ENCODE peak calls at places on chromosomes 1 and 21, in four cellular contexts. H is K562, Q is HepG2, O is GM12878. S is an unnamed sample.

GRCh38 chr1:184152944-184153343 is 101.4 kb downstream of the TSEN15 start:
- DNase-seq in H (no peak), Q (no peak), O (no peak), S (no peak)

GRCh38 chr21:45073301-45074047 is 906 bp upstream of the ADARB1 start:
- DNase-seq in H (peak), Q (peak), O (no peak), S (peak)

GRCh38 chr1:167120899-167121298 is 27.0 kb downstream of the STYXL2 start:
- DNase-seq in H (no peak), Q (no peak), O (no peak), S (no peak)

GRCh38 chr21:42118901-42119300 is 47.8 kb downstream of the UMODL1 start:
- DNase-seq in H (no peak), Q (no peak), O (no peak), S (no peak)

GRCh38 chr1:36182734-36183133 is 26.8 kb downstream of the MAP7D1 start:
- DNase-seq in H (no peak), Q (no peak), O (no peak), S (peak)

GRCh38 chr1:173052681-173053196 is 2.0 kb upstream of the TNFSF18 start:
- DNase-seq in H (no peak), Q (no peak), O (no peak), S (no peak)

GRCh38 chr1:31306278-31306677 is 9.4 kb downstream of the ZCCHC17 start:
- DNase-seq in H (no peak), Q (no peak), O (no peak), S (no peak)

GRCh38 chr1:94144836-94145235 is 23.9 kb upstream of the ABCA4 start:
- DNase-seq in H (no peak), Q (no peak), O (no peak), S (no peak)

GRCh38 chr1:232591344-232591743 is 38.6 kb downstream of the SIPA1L2 start:
- DNase-seq in H (no peak), Q (no peak), O (no peak), S (no peak)

GRCh38 chr1:20893931-20894330 is 106.8 kb upstream of the HP1BP3 start:
- DNase-seq in H (no peak), Q (no peak), O (no peak), S (no peak)

GRCh38 chr1:14945132-14946010 is 208.2 kb upstream of the TMEM51 start:
- DNase-seq in H (no peak), Q (no peak), O (no peak), S (peak)

GRCh38 chr1:25616932-25617625 is 488 bp downstream of the MAN1C1 start:
- DNase-seq in H (peak), Q (no peak), O (no peak), S (peak)

GRCh38 chr1:17798011-17798410 is 42.9 kb downstream of the ACTL8 start:
- DNase-seq in H (no peak), Q (no peak), O (no peak), S (no peak)

GRCh38 chr1:158547533-158547932 is 6.7 kb downstream of the OR6Y1 start:
- DNase-seq in H (no peak), Q (no peak), O (no peak), S (no peak)

GRCh38 chr1:47990286-47990685 is 6.9 kb downstream of the TRABD2B start:
- DNase-seq in H (no peak), Q (no peak), O (no peak), S (no peak)
- TF ChIP-seq NR2C2 in H (no peak), Q (no peak), O (no peak), S (no peak)

GRCh38 chr1:204260601-204261197 is 46.9 kb upstream of the GOLT1A start:
- DNase-seq in H (no peak), Q (no peak), O (no peak), S (no peak)

GRCh38 chr1:204261266-204261665 is 47.5 kb upstream of the GOLT1A start:
- DNase-seq in H (no peak), Q (no peak), O (no peak), S (no peak)

GRCh38 chr1:204263240-204263848 is 49.6 kb upstream of the GOLT1A start:
- DNase-seq in H (no peak), Q (no peak), O (no peak), S (no peak)

GRCh38 chr1:204262506-204263239 is 48.9 kb upstream of the GOLT1A start:
- DNase-seq in H (no peak), Q (no peak), O (no peak), S (no peak)

GRCh38 chr1:204261746-204262505 is 48.1 kb upstream of the GOLT1A start:
- DNase-seq in H (no peak), Q (no peak), O (no peak), S (no peak)
- TF ChIP-seq NR2C2 in H (no peak), Q (no peak), O (no peak), S (no peak)

GRCh38 chr1:47756411-47756810 is 240.8 kb downstream of the TRABD2B start:
- DNase-seq in H (no peak), Q (no peak), O (no peak), S (no peak)
- TF ChIP-seq NR2C2 in H (no peak), Q (no peak), O (no peak), S (no peak)

GRCh38 chr1:60196026-60196425 is 122.5 kb upstream of the C1orf87 start:
- DNase-seq in H (no peak), Q (no peak), O (no peak), S (no peak)
- TF ChIP-seq NR2C2 in H (no peak), Q (no peak), O (no peak), S (no peak)

DNA sequence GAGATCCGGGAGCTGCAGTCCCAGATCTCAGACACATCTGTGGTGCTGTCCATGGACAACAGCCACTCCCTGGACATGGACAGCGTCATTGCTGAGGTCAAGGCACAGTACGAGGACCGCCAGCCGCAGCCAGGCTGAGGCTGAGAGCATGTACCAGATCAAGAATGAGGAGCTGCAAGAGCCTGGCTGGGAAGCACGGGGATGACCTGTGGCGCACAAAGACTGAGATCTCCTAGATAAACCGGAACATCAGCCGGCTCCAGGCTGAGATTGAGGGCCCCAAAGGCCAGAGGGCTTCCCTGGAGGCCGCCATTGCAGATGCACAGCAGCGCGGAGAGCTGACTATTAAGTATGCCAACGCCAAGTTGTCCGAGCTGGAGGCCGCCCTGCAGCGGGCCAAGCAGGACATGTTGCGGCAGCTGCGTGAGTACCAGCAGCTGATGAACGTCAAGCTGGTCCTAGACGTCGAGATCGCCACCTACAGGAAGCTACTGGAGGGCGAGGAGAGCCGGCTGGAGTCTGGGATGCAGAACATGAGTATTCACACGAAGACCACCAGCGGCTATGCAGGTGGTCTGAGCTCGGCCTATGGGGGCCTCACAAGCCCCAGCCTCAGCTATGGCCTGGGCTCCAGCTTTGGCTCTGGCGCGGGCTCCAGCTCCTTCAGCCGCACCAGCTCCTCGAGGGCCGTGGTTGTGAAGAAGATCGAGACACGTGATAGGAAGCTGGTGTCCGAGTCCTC is 25.5 kb downstream of the ETV3L start:
- DNase-seq in H (no peak), Q (peak), O (no peak), S (peak)
- TF ChIP-seq NR2C2 in H (no peak), Q (no peak), O (no peak), S (no peak)

DNA sequence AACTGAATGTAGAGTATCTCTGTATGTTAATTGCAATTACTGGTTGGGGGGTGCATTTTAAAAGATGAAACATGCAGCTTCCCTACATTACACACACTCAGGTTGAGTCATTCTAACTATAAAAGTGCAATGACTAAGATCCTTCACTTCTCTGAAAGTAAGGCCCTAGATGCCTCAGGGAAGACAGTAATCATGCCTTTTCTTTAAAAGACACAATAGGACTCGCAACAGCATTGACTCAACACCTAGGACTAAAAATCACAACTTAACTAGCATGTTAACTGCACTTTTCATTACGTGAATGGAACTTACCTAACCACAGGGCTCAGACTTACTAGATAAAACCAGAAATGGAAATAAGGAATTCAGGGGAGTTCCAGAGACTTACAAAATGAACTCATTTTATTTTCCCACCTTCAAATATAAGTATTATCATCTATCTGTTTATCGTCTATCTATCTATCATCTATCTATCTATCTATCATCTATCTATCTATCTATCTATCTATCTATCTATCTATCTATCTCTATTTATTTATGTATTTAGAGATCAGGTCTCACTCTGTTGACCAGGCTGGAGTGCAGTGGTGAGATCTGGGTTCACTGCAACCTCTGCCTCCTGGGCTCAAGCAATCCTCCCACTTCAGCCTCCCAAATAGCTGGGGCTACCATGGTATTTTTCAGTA is 47.8 kb downstream of the CHML start:
- DNase-seq in H (no peak), Q (no peak), O (peak), S (no peak)
- TF ChIP-seq NR2C2 in H (no peak), Q (no peak), O (no peak), S (no peak)

DNA sequence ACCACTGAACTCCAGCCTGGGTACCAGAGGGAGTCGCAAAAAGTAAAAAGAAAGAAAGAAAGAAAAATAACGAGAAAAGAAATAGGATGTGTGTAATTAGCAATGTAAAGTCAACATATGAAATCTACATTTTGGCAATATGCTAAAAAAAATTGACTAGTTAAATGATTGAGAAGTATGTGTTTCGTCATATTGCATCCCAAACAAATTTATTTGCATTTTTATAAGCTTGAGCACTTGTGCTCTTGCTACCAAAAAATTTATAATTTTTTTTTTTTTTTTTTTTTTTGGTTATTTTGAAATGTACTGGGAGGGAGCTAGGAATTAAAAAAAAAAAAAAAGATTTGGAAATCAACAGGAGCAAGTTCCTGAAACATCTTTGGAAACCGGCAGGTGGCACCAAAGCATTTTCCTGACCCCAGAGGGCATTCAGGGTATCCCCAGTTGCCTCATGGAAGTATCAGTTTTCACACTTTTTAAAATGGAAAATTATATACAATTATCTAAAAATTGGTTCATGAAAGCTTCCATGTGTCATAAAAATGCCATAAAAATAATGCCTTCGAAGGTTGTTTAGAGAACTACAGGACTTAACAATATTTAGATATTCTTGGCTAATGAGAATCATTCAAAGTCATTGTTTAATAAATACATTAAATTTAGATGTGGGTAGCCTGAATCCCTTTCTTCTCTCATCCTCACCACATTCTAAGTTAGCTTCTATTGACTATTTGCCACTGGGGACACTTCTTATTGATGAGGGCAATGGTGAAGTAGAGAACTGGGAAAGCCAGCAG is 4.8 kb upstream of the HEATR1 start:
- DNase-seq in H (peak), Q (peak), O (no peak), S (peak)
- TF ChIP-seq NR2C2 in H (no peak), Q (no peak), O (no peak), S (no peak)

S was measured in WTC11.